ENCODE peak calls at places on chromosomes 4 and X, in nine cellular contexts. V is GM23338; J is glutamatergic neuron; L is CD4-positive, alpha-beta T cell; E is neural progenitor cell; H is GM06990; N is uterus; I is HFF-Myc; D is choroid plexus epithelial cell. Q is an unnamed sample.

GRCh38 chrX:43540318-43540717 is 115.8 kb upstream of the MAOA start:
- DNase-seq in V (no peak), J (no peak), L (no peak), E (no peak), H (no peak), N (no peak), I (no peak), D (no peak), Q (no peak)

GRCh38 chr4:181957088-181957487 is 286.1 kb upstream of the TENM3 start:
- DNase-seq in V (no peak), J (no peak), L (no peak), E (no peak), H (no peak), N (no peak), I (no peak), D (peak; percentile 91), Q (no peak)

GRCh38 chr4:69849297-69849696 is 10.6 kb downstream of the SULT1E1 start:
- DNase-seq in V (no peak), J (no peak), L (no peak), E (no peak), H (no peak), N (no peak), I (no peak), D (no peak), Q (no peak)

GRCh38 chr4:2785613-2786012 is 7.3 kb upstream of the SH3BP2 start:
- DNase-seq in V (no peak), J (no peak), L (no peak), E (no peak), H (peak; percentile 44), N (no peak), I (no peak), D (peak; percentile 34), Q (no peak)

GRCh38 chrX:119218198-119218597 is 17.9 kb upstream of the PGRMC1 start:
- DNase-seq in V (peak; percentile 31), J (no peak), L (no peak), E (no peak), H (no peak), N (no peak), I (no peak), D (peak; percentile 31), Q (no peak)

GRCh38 chr4:163367651-163368050 is 24.0 kb downstream of the NPY5R start:
- DNase-seq in V (no peak), J (no peak), L (no peak), E (no peak), H (no peak), N (no peak), I (no peak), D (no peak), Q (no peak)

GRCh38 chr4:182808673-182809416 is 108.3 kb downstream of the DCTD start:
- DNase-seq in V (no peak), J (no peak), L (peak; percentile 57), E (no peak), H (peak; percentile 77), N (no peak), I (no peak), D (peak; percentile 14), Q (no peak)

GRCh38 chr4:140095694-140096482 is 58.1 kb downstream of the MAML3 start:
- DNase-seq in V (no peak), J (no peak), L (peak; percentile 71), E (no peak), H (no peak), N (no peak), I (peak; percentile 78), D (peak; percentile 92), Q (no peak)

GRCh38 chr4:153651961-153652784 is 31.9 kb upstream of the TLR2 start:
- DNase-seq in V (no peak), J (no peak), L (no peak), E (no peak), H (no peak), N (no peak), I (no peak), D (peak; percentile 45), Q (no peak)

GRCh38 chr4:16710198-16710597 is 188.2 kb downstream of the LDB2 start:
- DNase-seq in V (no peak), J (no peak), L (no peak), E (no peak), H (no peak), N (no peak), I (no peak), D (no peak), Q (no peak)

GRCh38 chr4:6134612-6135220 is 65.6 kb downstream of the JAKMIP1 start:
- DNase-seq in V (peak; percentile 11), J (no peak), L (peak; percentile 16), E (no peak), H (peak; percentile 54), N (no peak), I (no peak), D (no peak), Q (no peak)

GRCh38 chrX:31969714-31970113 is 897.9 kb upstream of the FTHL17 start:
- DNase-seq in V (no peak), J (no peak), L (no peak), E (no peak), H (no peak), N (no peak), I (no peak), D (no peak), Q (no peak)

GRCh38 chrX:142702749-142703148 is 323.0 kb upstream of the SPANXN4 start:
- DNase-seq in V (no peak), J (no peak), L (no peak), E (no peak), H (no peak), N (no peak), I (no peak), D (no peak), Q (no peak)

GRCh38 chrX:154006965-154007364 is 12.7 kb downstream of the IRAK1 start:
- DNase-seq in V (no peak), J (peak; percentile 68), L (no peak), E (no peak), H (no peak), N (no peak), I (no peak), D (no peak), Q (no peak)

GRCh38 chrX:150548684-150549083 is 19.7 kb upstream of the MTM1 start:
- DNase-seq in V (no peak), J (no peak), L (no peak), E (no peak), H (no peak), N (no peak), I (no peak), D (no peak), Q (no peak)

GRCh38 chr4:132614682-132615081 is 534.4 kb upstream of the PCDH10 start:
- DNase-seq in V (peak; percentile 5), J (no peak), L (no peak), E (no peak), H (no peak), N (no peak), I (no peak), D (peak; percentile 25), Q (no peak)

DNA sequence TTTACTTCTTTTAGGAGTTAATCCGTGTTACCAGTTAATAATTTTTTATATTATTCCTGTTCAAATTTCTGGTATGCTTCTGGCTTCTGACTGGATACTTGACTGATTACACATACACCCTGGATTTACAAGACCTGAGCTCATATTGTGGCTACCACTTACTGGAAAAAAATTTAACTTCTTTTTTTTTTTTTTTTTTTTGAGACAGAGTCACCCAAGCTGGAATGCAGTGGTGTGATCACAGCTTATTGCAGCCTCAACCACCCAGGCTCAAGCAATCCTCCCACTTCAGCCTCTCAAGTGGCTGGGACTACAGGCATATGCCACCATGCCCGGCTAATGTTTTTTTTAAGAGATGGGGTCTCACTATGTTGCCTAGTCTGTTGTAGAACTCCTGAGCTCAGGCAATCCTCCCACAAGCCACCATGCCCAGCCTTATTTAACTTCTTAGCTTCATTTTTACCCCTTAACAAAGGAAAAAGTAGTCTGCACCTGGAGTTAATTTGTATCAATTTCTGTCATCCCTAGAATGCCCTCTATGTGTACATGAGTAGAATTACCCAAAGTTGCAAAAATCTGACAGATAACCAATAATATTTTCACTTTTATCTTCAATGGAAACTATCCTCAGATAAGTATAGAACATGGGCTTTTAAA is 50.3 kb downstream of the TMEM165 start:
- DNase-seq in V (no peak), J (no peak), L (no peak), E (no peak), H (no peak), N (no peak), I (peak; percentile 22), D (peak; percentile 84), Q (no peak)
- TF ChIP-seq CTCF in V (peak; percentile 9), J (no peak), L (no peak), E (no peak), H (no peak), N (no peak), I (no peak), D (peak; percentile 13), Q (no peak)

DNA sequence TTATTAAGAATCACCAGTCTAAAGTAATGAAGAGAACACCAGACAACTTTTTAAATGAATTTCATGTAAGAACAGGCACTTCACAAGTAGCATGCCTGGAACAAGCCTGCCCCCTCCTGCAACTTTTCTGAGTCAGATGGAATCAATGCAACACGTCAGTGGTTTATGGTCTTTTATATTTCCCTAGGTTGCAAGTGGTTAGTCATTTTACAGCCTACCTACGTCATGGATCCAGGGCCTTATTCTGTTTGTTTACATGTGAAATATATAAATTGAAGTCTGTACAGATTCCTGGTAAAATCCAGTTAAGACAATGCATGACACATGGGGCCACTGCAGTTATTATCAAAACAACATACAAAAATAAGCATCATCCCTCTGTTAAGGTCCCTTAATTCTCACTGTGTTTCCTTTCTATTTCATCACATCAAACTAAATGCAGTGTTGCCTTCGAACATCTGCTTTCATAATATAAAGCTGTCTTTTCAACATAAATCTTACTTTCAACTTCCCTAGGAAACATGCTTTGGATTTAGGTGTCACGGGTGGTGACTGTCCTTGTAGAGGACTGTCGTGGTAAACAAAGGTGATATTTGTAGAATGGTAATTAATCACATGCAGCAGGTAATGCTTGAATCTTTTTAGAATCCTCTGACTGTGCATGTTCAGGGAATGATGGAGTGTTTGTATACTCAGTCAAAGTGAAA is 309.3 kb downstream of the FRMPD4 start:
- DNase-seq in V (no peak), J (no peak), L (no peak), E (no peak), H (no peak), N (peak; percentile 19), I (peak; percentile 14), D (peak; percentile 13), Q (no peak)
- TF ChIP-seq CTCF in V (no peak), J (no peak), L (no peak), E (no peak), H (no peak), N (no peak), I (no peak), D (peak; percentile 13), Q (no peak)

GRCh38 chr4:43782391-43782790 is 666.2 kb downstream of the KCTD8 start:
- DNase-seq in V (no peak), J (no peak), L (no peak), E (no peak), H (no peak), N (no peak), I (no peak), D (no peak), Q (no peak)
- TF ChIP-seq CTCF in V (no peak), J (no peak), L (no peak), E (no peak), H (no peak), N (no peak), I (no peak), D (no peak), Q (no peak)

DNA sequence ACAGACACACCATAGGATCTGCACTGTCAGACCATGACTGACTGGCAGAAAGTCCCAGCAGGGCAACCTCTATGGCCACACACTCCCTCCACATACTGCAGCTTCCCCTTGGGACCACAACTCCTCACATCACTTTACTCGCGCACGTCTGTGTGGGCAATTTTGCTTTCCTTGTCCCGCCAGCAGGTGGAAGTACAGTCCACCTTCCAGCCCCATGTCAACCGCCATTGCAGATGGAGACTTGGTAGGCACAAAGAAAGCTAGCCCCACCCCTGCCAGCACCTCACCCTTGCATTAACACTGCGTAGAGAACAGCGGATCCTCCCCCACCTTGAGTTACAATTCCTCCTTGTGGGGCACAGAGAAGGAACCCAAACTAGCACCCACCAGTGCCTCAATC is 74.4 kb upstream of the NAP1L2 start:
- DNase-seq in V (peak; percentile 51), J (no peak), L (no peak), E (peak; percentile 7), H (no peak), N (no peak), I (no peak), D (no peak), Q (no peak)
- TF ChIP-seq CTCF in V (peak; percentile 46), J (no peak), L (no peak), E (peak; percentile 25), H (no peak), N (no peak), I (no peak), D (no peak), Q (no peak)

Q was measured in endothelial cell.